ENCODE peak calls at places on chromosomes 5 and 9, in six cellular contexts. One of them, this sample, is unnamed.

GRCh38 chr9:65426231-65426630 is 141.2 kb upstream of the FOXD4L5 start:
- DNase-seq in tibial artery: no peak
- DNase-seq in right cardiac atrium: no peak
- DNase-seq in A549: no peak
- DNase-seq in effector memory CD4-positive, alpha-beta T cell: no peak
- DNase-seq in GM23338: no peak
- DNase-seq in this sample: no peak

GRCh38 chr5:86981898-86982297 is 285.8 kb upstream of the RASA1 start:
- DNase-seq in effector memory CD4-positive, alpha-beta T cell: no peak
- DNase-seq in A549: no peak
- DNase-seq in right cardiac atrium: no peak
- DNase-seq in tibial artery: no peak
- DNase-seq in GM23338: no peak
- DNase-seq in this sample: no peak

GRCh38 chr9:77085416-77085815 is 66.0 kb downstream of the FOXB2 start:
- DNase-seq in tibial artery: no peak
- DNase-seq in right cardiac atrium: no peak
- DNase-seq in effector memory CD4-positive, alpha-beta T cell: no peak
- DNase-seq in GM23338: no peak
- DNase-seq in A549: no peak
- DNase-seq in this sample: no peak

GRCh38 chr9:100477221-100477620 is 4.3 kb downstream of the TMEFF1 start:
- DNase-seq in tibial artery: no peak
- DNase-seq in GM23338: no peak
- DNase-seq in A549: no peak
- DNase-seq in right cardiac atrium: no peak
- DNase-seq in effector memory CD4-positive, alpha-beta T cell: no peak
- DNase-seq in this sample: no peak

GRCh38 chr9:86405926-86406325 is 51.7 kb upstream of the TUT7 start:
- DNase-seq in effector memory CD4-positive, alpha-beta T cell: no peak
- DNase-seq in tibial artery: no peak
- DNase-seq in A549: peak
- DNase-seq in GM23338: peak
- DNase-seq in right cardiac atrium: no peak
- DNase-seq in this sample: peak

GRCh38 chr5:169803077-169803981 is 166.3 kb downstream of the DOCK2 start:
- DNase-seq in GM23338: no peak
- DNase-seq in tibial artery: no peak
- DNase-seq in effector memory CD4-positive, alpha-beta T cell: no peak
- DNase-seq in A549: peak
- DNase-seq in right cardiac atrium: peak
- DNase-seq in this sample: no peak

GRCh38 chr9:83154821-83155220 is 91.9 kb upstream of the RASEF start:
- DNase-seq in right cardiac atrium: no peak
- DNase-seq in A549: no peak
- DNase-seq in tibial artery: no peak
- DNase-seq in effector memory CD4-positive, alpha-beta T cell: no peak
- DNase-seq in GM23338: no peak
- DNase-seq in this sample: no peak

GRCh38 chr9:88745281-88746001 is 210.5 kb downstream of the NXNL2 start:
- DNase-seq in GM23338: no peak
- DNase-seq in tibial artery: no peak
- DNase-seq in effector memory CD4-positive, alpha-beta T cell: no peak
- DNase-seq in A549: no peak
- DNase-seq in right cardiac atrium: no peak
- DNase-seq in this sample: no peak

GRCh38 chr5:179153341-179153901 is 93.2 kb downstream of the ZNF354C start:
- DNase-seq in effector memory CD4-positive, alpha-beta T cell: no peak
- DNase-seq in GM23338: no peak
- DNase-seq in tibial artery: no peak
- DNase-seq in A549: no peak
- DNase-seq in right cardiac atrium: peak
- DNase-seq in this sample: no peak

GRCh38 chr5:165574140-165574539 is 2068.7 kb downstream of the MAT2B start:
- DNase-seq in GM23338: no peak
- DNase-seq in effector memory CD4-positive, alpha-beta T cell: no peak
- DNase-seq in right cardiac atrium: no peak
- DNase-seq in A549: no peak
- DNase-seq in tibial artery: no peak
- DNase-seq in this sample: no peak

GRCh38 chr9:38319496-38320173 is 72.9 kb upstream of the ALDH1B1 start:
- DNase-seq in right cardiac atrium: no peak
- DNase-seq in GM23338: no peak
- DNase-seq in tibial artery: no peak
- DNase-seq in A549: no peak
- DNase-seq in effector memory CD4-positive, alpha-beta T cell: no peak
- DNase-seq in this sample: no peak

GRCh38 chr9:33127881-33128280 is 39.3 kb downstream of the B4GALT1 start:
- DNase-seq in effector memory CD4-positive, alpha-beta T cell: no peak
- DNase-seq in A549: no peak
- DNase-seq in right cardiac atrium: no peak
- DNase-seq in tibial artery: no peak
- DNase-seq in GM23338: no peak
- DNase-seq in this sample: no peak

GRCh38 chr5:136030956-136031611 is 2.3 kb downstream of the TGFBI start:
- DNase-seq in tibial artery: no peak
- DNase-seq in right cardiac atrium: peak
- DNase-seq in effector memory CD4-positive, alpha-beta T cell: no peak
- DNase-seq in A549: no peak
- DNase-seq in GM23338: no peak
- DNase-seq in this sample: no peak

GRCh38 chr9:81182421-81182820 is 506.9 kb downstream of the TLE1 start:
- DNase-seq in right cardiac atrium: no peak
- DNase-seq in GM23338: no peak
- DNase-seq in A549: peak
- DNase-seq in effector memory CD4-positive, alpha-beta T cell: no peak
- DNase-seq in tibial artery: no peak
- DNase-seq in this sample: no peak
- H3K27ac ChIP-seq in right cardiac atrium: no peak
- H3K27ac ChIP-seq in GM23338: no peak
- H3K27ac ChIP-seq in A549: peak
- H3K27ac ChIP-seq in effector memory CD4-positive, alpha-beta T cell: no peak
- H3K27ac ChIP-seq in tibial artery: no peak
- H3K27ac ChIP-seq in this sample: no peak

GRCh38 chr9:129761901-129762359 is 9.1 kb upstream of the PTGES start:
- DNase-seq in right cardiac atrium: peak
- DNase-seq in effector memory CD4-positive, alpha-beta T cell: no peak
- DNase-seq in A549: peak
- DNase-seq in GM23338: peak
- DNase-seq in tibial artery: no peak
- DNase-seq in this sample: no peak
- H3K27ac ChIP-seq in right cardiac atrium: peak
- H3K27ac ChIP-seq in effector memory CD4-positive, alpha-beta T cell: no peak
- H3K27ac ChIP-seq in A549: peak
- H3K27ac ChIP-seq in GM23338: no peak
- H3K27ac ChIP-seq in tibial artery: no peak
- H3K27ac ChIP-seq in this sample: no peak

DNA sequence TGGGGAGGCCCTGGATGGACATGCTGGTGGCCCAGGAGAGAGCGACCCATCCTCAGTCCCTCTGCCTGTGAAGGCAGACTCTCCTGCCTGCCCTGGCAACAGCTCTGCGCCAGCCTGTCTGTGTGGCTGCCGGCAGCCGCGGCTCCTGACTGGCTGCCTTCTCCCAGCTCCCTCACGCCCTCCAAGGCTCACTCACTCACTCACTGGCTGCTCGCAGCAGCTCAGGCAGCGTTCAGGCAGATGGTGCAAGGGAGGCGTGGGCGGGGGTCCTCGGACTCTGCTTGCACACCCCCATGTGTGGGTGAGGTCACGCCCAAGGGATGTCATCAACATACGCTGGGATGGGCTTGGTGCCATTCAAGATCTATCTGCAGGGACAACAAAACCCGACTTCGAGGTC is 66.6 kb downstream of the DAB2IP start:
- DNase-seq in GM23338: no peak
- DNase-seq in effector memory CD4-positive, alpha-beta T cell: no peak
- DNase-seq in tibial artery: peak
- DNase-seq in A549: no peak
- DNase-seq in right cardiac atrium: peak
- DNase-seq in this sample: peak
- H3K27ac ChIP-seq in GM23338: peak
- H3K27ac ChIP-seq in effector memory CD4-positive, alpha-beta T cell: no peak
- H3K27ac ChIP-seq in tibial artery: no peak
- H3K27ac ChIP-seq in A549: no peak
- H3K27ac ChIP-seq in right cardiac atrium: no peak
- H3K27ac ChIP-seq in this sample: no peak

DNA sequence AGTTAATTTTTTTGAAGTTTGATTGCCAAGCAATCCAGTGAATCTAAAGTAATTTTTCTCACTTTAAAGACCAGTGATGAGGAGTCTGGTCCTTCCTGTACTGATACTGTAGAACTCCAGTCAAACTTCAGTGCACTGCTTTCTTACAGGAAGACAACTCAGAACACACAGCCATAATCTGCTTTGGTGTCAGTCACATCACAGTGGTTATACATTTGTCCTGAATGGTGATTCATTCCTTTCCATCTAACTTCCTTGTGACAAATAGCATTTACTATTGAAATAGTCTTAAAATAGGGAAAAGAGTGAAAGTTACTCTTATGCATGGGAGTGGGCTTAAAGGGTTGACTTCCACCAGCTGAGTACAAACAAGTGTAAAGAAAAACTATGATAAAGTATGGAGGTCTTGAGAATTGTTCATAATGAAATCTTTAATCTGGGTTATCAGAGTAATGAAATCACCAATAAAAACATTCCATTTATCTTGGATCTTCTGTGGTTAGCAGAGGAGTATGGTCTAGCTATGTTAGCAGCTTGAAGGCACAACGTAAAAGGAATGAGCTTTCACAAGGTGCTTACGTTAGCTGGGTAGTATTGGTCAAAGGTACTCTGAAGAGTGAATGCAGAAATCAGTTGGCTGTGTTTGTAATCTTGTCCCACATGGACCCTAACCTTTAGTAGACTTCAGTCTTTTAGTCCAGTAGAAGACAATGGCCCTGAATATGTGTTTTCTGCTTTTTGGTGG is 41.5 kb downstream of the DCP2 start:
- DNase-seq in tibial artery: no peak
- DNase-seq in effector memory CD4-positive, alpha-beta T cell: no peak
- DNase-seq in right cardiac atrium: no peak
- DNase-seq in A549: no peak
- DNase-seq in GM23338: no peak
- DNase-seq in this sample: no peak
- H3K27ac ChIP-seq in tibial artery: no peak
- H3K27ac ChIP-seq in effector memory CD4-positive, alpha-beta T cell: no peak
- H3K27ac ChIP-seq in right cardiac atrium: no peak
- H3K27ac ChIP-seq in A549: no peak
- H3K27ac ChIP-seq in GM23338: no peak
- H3K27ac ChIP-seq in this sample: no peak

GRCh38 chr5:98938459-98938858 is 9.7 kb upstream of the CHD1 start:
- DNase-seq in effector memory CD4-positive, alpha-beta T cell: no peak
- DNase-seq in GM23338: peak
- DNase-seq in right cardiac atrium: no peak
- DNase-seq in A549: peak
- DNase-seq in tibial artery: no peak
- DNase-seq in this sample: no peak
- H3K27ac ChIP-seq in effector memory CD4-positive, alpha-beta T cell: no peak
- H3K27ac ChIP-seq in GM23338: no peak
- H3K27ac ChIP-seq in right cardiac atrium: peak
- H3K27ac ChIP-seq in A549: no peak
- H3K27ac ChIP-seq in tibial artery: no peak
- H3K27ac ChIP-seq in this sample: no peak

GRCh38 chr9:75200892-75201470 is 112.7 kb downstream of the OSTF1 start:
- DNase-seq in GM23338: peak
- DNase-seq in tibial artery: no peak
- DNase-seq in effector memory CD4-positive, alpha-beta T cell: no peak
- DNase-seq in right cardiac atrium: no peak
- DNase-seq in A549: peak
- DNase-seq in this sample: no peak
- H3K27ac ChIP-seq in GM23338: no peak
- H3K27ac ChIP-seq in tibial artery: no peak
- H3K27ac ChIP-seq in effector memory CD4-positive, alpha-beta T cell: no peak
- H3K27ac ChIP-seq in right cardiac atrium: no peak
- H3K27ac ChIP-seq in A549: no peak
- H3K27ac ChIP-seq in this sample: no peak

GRCh38 chr9:115945009-115945431 is 208.6 kb upstream of the PAPPA start:
- DNase-seq in tibial artery: no peak
- DNase-seq in GM23338: no peak
- DNase-seq in effector memory CD4-positive, alpha-beta T cell: no peak
- DNase-seq in A549: peak
- DNase-seq in right cardiac atrium: peak
- DNase-seq in this sample: no peak

GRCh38 chr9:115941561-115942315 is 211.9 kb upstream of the PAPPA start:
- DNase-seq in tibial artery: no peak
- DNase-seq in A549: no peak
- DNase-seq in right cardiac atrium: no peak
- DNase-seq in GM23338: no peak
- DNase-seq in effector memory CD4-positive, alpha-beta T cell: no peak
- DNase-seq in this sample: no peak

GRCh38 chr9:115943591-115944165 is 209.9 kb upstream of the PAPPA start:
- DNase-seq in A549: no peak
- DNase-seq in GM23338: no peak
- DNase-seq in effector memory CD4-positive, alpha-beta T cell: no peak
- DNase-seq in tibial artery: no peak
- DNase-seq in right cardiac atrium: no peak
- DNase-seq in this sample: no peak

GRCh38 chr9:115946530-115946929 is 207.1 kb upstream of the PAPPA start:
- DNase-seq in tibial artery: no peak
- DNase-seq in right cardiac atrium: no peak
- DNase-seq in GM23338: no peak
- DNase-seq in A549: peak
- DNase-seq in effector memory CD4-positive, alpha-beta T cell: no peak
- DNase-seq in this sample: no peak

DNA sequence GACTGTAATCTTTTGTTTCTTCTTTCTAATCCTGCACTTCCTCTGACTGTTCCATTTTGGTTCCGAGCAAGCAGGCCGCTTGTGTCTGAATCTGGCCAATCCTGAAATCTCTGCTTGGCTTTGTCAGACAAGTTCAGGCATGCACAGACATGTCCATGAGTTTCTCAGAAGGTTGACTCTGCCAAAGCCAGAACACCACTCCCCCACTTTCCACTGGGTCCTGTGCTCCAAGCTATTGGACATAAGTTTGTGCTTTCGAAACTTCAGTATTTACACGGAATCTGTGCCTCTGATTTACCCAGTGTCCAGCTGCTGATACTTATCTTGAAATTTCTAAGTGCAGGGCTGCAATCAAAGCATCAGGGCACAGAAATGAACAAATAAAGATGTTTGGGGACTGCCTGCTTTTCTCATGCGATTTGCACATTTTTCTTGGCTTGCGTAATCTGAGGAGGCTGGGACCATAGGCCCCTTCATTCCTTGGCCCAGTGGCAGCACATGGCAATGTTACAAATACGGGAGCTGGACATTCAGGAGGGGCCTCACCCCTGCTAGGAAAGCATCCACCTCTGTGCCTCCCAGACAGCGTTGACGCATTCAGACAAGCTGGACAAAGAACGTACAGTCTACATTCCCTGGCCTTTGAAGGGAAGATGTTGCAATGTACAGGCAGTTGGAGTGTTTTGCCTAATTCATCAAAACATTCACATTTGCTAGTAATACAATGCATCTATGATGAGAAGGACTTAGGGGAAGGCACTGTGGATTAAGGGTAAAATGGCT is 209.2 kb upstream of the PAPPA start:
- DNase-seq in GM23338: no peak
- DNase-seq in A549: peak
- DNase-seq in right cardiac atrium: peak
- DNase-seq in effector memory CD4-positive, alpha-beta T cell: no peak
- DNase-seq in tibial artery: peak
- DNase-seq in this sample: no peak
- H3K27ac ChIP-seq in GM23338: no peak
- H3K27ac ChIP-seq in A549: peak
- H3K27ac ChIP-seq in right cardiac atrium: peak
- H3K27ac ChIP-seq in effector memory CD4-positive, alpha-beta T cell: no peak
- H3K27ac ChIP-seq in tibial artery: peak
- H3K27ac ChIP-seq in this sample: no peak

GRCh38 chr5:134110382-134110781 is 4.1 kb upstream of the TCF7 start:
- DNase-seq in right cardiac atrium: no peak
- DNase-seq in tibial artery: no peak
- DNase-seq in GM23338: no peak
- DNase-seq in A549: no peak
- DNase-seq in effector memory CD4-positive, alpha-beta T cell: no peak
- DNase-seq in this sample: no peak
- H3K27ac ChIP-seq in right cardiac atrium: no peak
- H3K27ac ChIP-seq in tibial artery: no peak
- H3K27ac ChIP-seq in GM23338: no peak
- H3K27ac ChIP-seq in A549: no peak
- H3K27ac ChIP-seq in effector memory CD4-positive, alpha-beta T cell: peak
- H3K27ac ChIP-seq in this sample: no peak